ENCODE peak calls at places on chromosomes 4 and X, in nine cellular contexts. Z, E, K, M, I, Q, F, X and C are unnamed samples.

GRCh38 chrX:88586317-88586716 is 160.7 kb upstream of the CPXCR1 start:
- DNase-seq in K (no peak), F (no peak), X (no peak), Z (no peak), M (no peak), E (no peak), I (no peak), Q (no peak), C (no peak)

GRCh38 chr4:134787315-134787714 is 585.7 kb upstream of the PABPC4L start:
- DNase-seq in Q (no peak), Z (no peak), I (no peak), K (no peak), X (no peak), M (peak; percentile 19), E (no peak), F (peak; percentile 12), C (no peak)

GRCh38 chr4:4402966-4403365 is 16.1 kb downstream of the NSG1 start:
- DNase-seq in M (no peak), E (no peak), Q (no peak), K (no peak), I (no peak), X (no peak), F (no peak), Z (no peak), C (no peak)

GRCh38 chrX:19670854-19671620 is 155.7 kb upstream of the MAP3K15 start:
- DNase-seq in F (peak; percentile 77), Z (no peak), Q (no peak), X (peak; percentile 53), K (no peak), E (peak; percentile 29), M (peak; percentile 33), I (no peak), C (no peak)

GRCh38 chrX:120251471-120252011 is 929 bp downstream of the ZBTB33 start:
- DNase-seq in X (peak; percentile 51), K (peak; percentile 11), Z (peak; percentile 35), M (peak; percentile 3), I (no peak), Q (no peak), E (no peak), F (peak; percentile 12), C (peak; percentile 58)

GRCh38 chr4:157076578-157076947 is 613 bp downstream of the GLRB start:
- DNase-seq in M (no peak), Z (no peak), E (no peak), X (peak; percentile 66), I (no peak), Q (no peak), F (no peak), K (no peak), C (no peak)

GRCh38 chrX:1507511-1508463 is 29.2 kb downstream of the P2RY8 start:
- DNase-seq in F (no peak), E (no peak), I (no peak), X (no peak), K (no peak), M (no peak), Q (no peak), Z (peak; percentile 43), C (no peak)

GRCh38 chr4:1399508-1400190 is 6.6 kb downstream of the NKX1-1 start:
- DNase-seq in K (no peak), I (no peak), M (no peak), Q (no peak), X (no peak), E (no peak), Z (no peak), F (no peak), C (no peak)

GRCh38 chr4:156102411-156102810 is 148.7 kb upstream of the CTSO start:
- DNase-seq in I (no peak), F (peak; percentile 79), Z (no peak), X (no peak), K (no peak), E (no peak), Q (no peak), M (no peak), C (no peak)

GRCh38 chr4:74444891-74445642 is at the start of gene AREG:
- DNase-seq in X (peak; percentile 93), M (no peak), E (peak; percentile 42), Q (peak; percentile 83), Z (peak; percentile 88), K (peak; percentile 75), F (peak; percentile 46), I (peak; percentile 63), C (peak; percentile 1)

GRCh38 chr4:44235897-44236296 is 212.7 kb downstream of the KCTD8 start:
- DNase-seq in X (peak; percentile 65), E (no peak), F (no peak), M (no peak), K (no peak), Z (no peak), I (no peak), Q (no peak), C (no peak)

GRCh38 chr4:168139336-168139735 is 47.0 kb downstream of the ANXA10 start:
- DNase-seq in K (no peak), M (no peak), E (no peak), Z (no peak), Q (no peak), X (no peak), I (no peak), F (peak; percentile 85), C (no peak)

GRCh38 chr4:94621491-94622080 is 136.2 kb upstream of the BMPR1B start:
- DNase-seq in Q (no peak), F (no peak), K (peak; percentile 2), I (no peak), X (no peak), Z (peak; percentile 54), E (no peak), M (no peak), C (peak; percentile 66)

GRCh38 chr4:67566335-67566734 is 7.8 kb downstream of the STAP1 start:
- DNase-seq in M (no peak), F (no peak), X (no peak), E (no peak), Q (no peak), Z (no peak), K (no peak), I (no peak), C (no peak)

GRCh38 chr4:144363890-144364289 is 223.4 kb upstream of the GYPA start:
- DNase-seq in X (no peak), F (no peak), K (no peak), I (no peak), E (no peak), M (no peak), Q (no peak), Z (no peak), C (no peak)